ENCODE peak calls at places on chromosomes 16 and 17, in five cellular contexts. A is neuronal stem cell, F is SK-N-SH, M is fibroblast of lung, O is HCT116. V is an unnamed sample. For H3K4me1, the result is how much of the 10 kb centered on the place peaks cover.

GRCh38 chr16:1003551-1004347 is 22.2 kb downstream of the SOX8 start:
- DNase-seq in A (no peak), M (no peak), O (no peak), F (no peak), V (no peak)

GRCh38 chr17:3557768-3558583 is at the start of gene TRPV3:
- DNase-seq in M (no peak), F (no peak), O (peak), A (no peak), V (no peak)

GRCh38 chr17:55806745-55807466 is 56.1 kb downstream of the PCTP start:
- DNase-seq in A (no peak), M (no peak), F (no peak), O (no peak), V (no peak)

GRCh38 chr16:21265104-21265825 is 12.8 kb downstream of the CRYM start:
- DNase-seq in O (no peak), A (no peak), M (no peak), F (no peak), V (no peak)

GRCh38 chr17:8185580-8186445 is 4.2 kb downstream of the BORCS6 start:
- DNase-seq in F (peak), M (peak), O (no peak), A (peak), V (no peak)

GRCh38 chr16:13923703-13924298 is 3.8 kb downstream of the ERCC4 start:
- DNase-seq in O (peak), F (peak), M (peak), A (peak), V (no peak)

GRCh38 chr17:81294512-81295030 is 536 bp downstream of the SLC38A10 start:
- DNase-seq in F (peak), O (no peak), A (no peak), M (no peak), V (no peak)

GRCh38 chr17:29840884-29841283 is 89.1 kb downstream of the SSH2 start:
- DNase-seq in F (no peak), O (no peak), A (no peak), M (no peak), V (no peak)

GRCh38 chr17:68491864-68492263 is 20.4 kb upstream of the PRKAR1A start:
- DNase-seq in O (no peak), A (no peak), M (no peak), F (no peak), V (no peak)

GRCh38 chr17:72643575-72644216 is 448.8 kb downstream of the SLC39A11 start:
- DNase-seq in A (no peak), F (peak), M (no peak), O (no peak), V (no peak)

GRCh38 chr17:44604149-44605115 is 47.1 kb downstream of the FZD2 start:
- DNase-seq in M (no peak), F (no peak), O (no peak), A (no peak), V (no peak)

GRCh38 chr17:80221401-80221800 is 1.2 kb downstream of the SLC26A11 start:
- DNase-seq in M (no peak), O (no peak), F (no peak), A (no peak), V (no peak)

GRCh38 chr17:51454456-51454978 is 194.2 kb downstream of the UTP18 start:
- DNase-seq in F (no peak), O (no peak), M (no peak), A (no peak), V (no peak)

GRCh38 chr17:16374129-16374528 is 6.8 kb upstream of the UBB start:
- DNase-seq in A (no peak), O (no peak), F (no peak), M (peak), V (no peak)

GRCh38 chr16:66551788-66552287 is 538 bp upstream of the CKLF start:
- DNase-seq in O (no peak), F (no peak), A (no peak), M (no peak), V (no peak)

GRCh38 chr16:77212736-77213541 is 13.7 kb downstream of the SYCE1L start:
- DNase-seq in M (peak), F (peak), O (no peak), A (peak), V (no peak)

GRCh38 chr16:23835390-23836077 is at the start of gene PRKCB:
- DNase-seq in A (peak), M (peak), O (no peak), F (peak), V (peak)

GRCh38 chr17:2238432-2239169 is 65.0 kb downstream of the SMG6 start:
- DNase-seq in O (no peak), M (no peak), F (no peak), A (no peak), V (no peak)

GRCh38 chr17:42253173-42253545 is 23.0 kb downstream of the STAT5B start:
- DNase-seq in O (no peak), M (no peak), F (no peak), A (no peak), V (no peak)

GRCh38 chr17:50559674-50560184 is 786 bp upstream of the CACNA1G start:
- DNase-seq in O (peak), M (peak), F (peak), A (no peak), V (peak)

GRCh38 chr17:52606098-52606497 is 447.6 kb upstream of the CA10 start:
- DNase-seq in O (no peak), A (no peak), M (no peak), F (no peak), V (no peak)

GRCh38 chr17:29568331-29569244 is at the start of gene TP53I13:
- DNase-seq in M (peak), F (peak), O (peak), A (peak), V (no peak)

GRCh38 chr17:76027159-76027839 is at the start of gene EVPL:
- DNase-seq in O (peak), F (no peak), A (no peak), M (no peak), V (no peak)

GRCh38 chr17:7561028-7561575 is 617 bp upstream of the SENP3 start:
- DNase-seq in O (peak), A (peak), M (peak), F (peak), V (peak)

GRCh38 chr17:19328441-19329061 is 34.0 kb downstream of the B9D1 start:
- DNase-seq in A (no peak), M (no peak), O (no peak), F (no peak), V (no peak)

GRCh38 chr17:60971515-60972369 is 294.1 kb downstream of the BCAS3 start:
- DNase-seq in A (peak), M (peak), F (peak), O (peak), V (peak)

GRCh38 chr17:29838961-29839360 is 91.1 kb downstream of the SSH2 start:
- DNase-seq in M (peak), F (peak), A (peak), O (no peak), V (no peak)

GRCh38 chr17:21041753-21042433 is 918 bp downstream of the USP22 start:
- DNase-seq in A (peak), M (peak), O (peak), F (peak), V (no peak)

GRCh38 chr17:66950886-66951604 is 13.5 kb upstream of the CACNG4 start:
- DNase-seq in F (no peak), O (no peak), A (no peak), M (no peak), V (no peak)

GRCh38 chr16:85417156-85417860 is 195.8 kb upstream of the GSE1 start:
- DNase-seq in F (no peak), A (no peak), O (no peak), M (no peak), V (no peak)
- H3K4me3 ChIP-seq in F (no peak), A (no peak), O (no peak), M (no peak), V (no peak)

GRCh38 chr17:58082870-58083490 is at the start of gene DYNLL2:
- DNase-seq in O (peak), M (peak), F (peak), A (peak), V (peak)

GRCh38 chr17:58083491-58084316 is 485 bp downstream of the DYNLL2 start:
- DNase-seq in A (no peak), F (peak), M (peak), O (no peak), V (no peak)

GRCh38 chr17:58086953-58087352 is 3.7 kb downstream of the DYNLL2 start:
- DNase-seq in F (no peak), A (no peak), M (no peak), O (no peak), V (no peak)

GRCh38 chr17:58084317-58084981 is 1.2 kb downstream of the DYNLL2 start:
- DNase-seq in O (peak), F (peak), M (peak), A (no peak), V (no peak)

GRCh38 chr17:58085039-58085715 is 2.0 kb downstream of the DYNLL2 start:
- DNase-seq in O (no peak), A (no peak), M (no peak), F (no peak), V (no peak)
- H3K4me1 ChIP-seq in O (under half), A (under half), M (under half), F (under half), V (under half)

DNA sequence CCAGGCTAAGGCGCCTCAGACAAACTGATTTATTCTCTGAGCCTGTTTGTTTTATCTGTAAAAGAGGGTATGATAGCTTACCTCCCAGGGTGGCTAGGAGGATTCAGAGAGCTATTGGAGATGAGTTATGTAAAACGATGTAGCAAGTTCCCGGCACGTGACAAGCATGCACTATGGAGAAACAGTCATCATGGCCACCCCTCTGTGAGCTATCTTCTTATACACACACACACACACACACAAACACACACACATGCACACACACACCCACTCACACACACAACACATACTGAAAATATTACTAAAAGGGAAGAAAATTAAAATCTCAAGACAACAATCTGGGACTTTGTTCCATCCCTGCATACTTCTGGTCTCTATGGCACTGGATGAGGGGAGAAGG is 66.3 kb downstream of the CCT6B start:
- DNase-seq in F (no peak), O (no peak), A (no peak), M (no peak), V (no peak)
- H3K4me3 ChIP-seq in F (no peak), O (no peak), A (no peak), M (no peak), V (no peak)

GRCh38 chr16:10870137-10870776 is 6.7 kb upstream of the CIITA start:
- DNase-seq in M (no peak), O (no peak), F (no peak), A (no peak), V (no peak)

GRCh38 chr16:10868562-10869469 is 8.2 kb upstream of the CIITA start:
- DNase-seq in F (no peak), A (no peak), M (no peak), O (no peak), V (no peak)

GRCh38 chr16:10866196-10866976 is 10.6 kb upstream of the CIITA start:
- DNase-seq in F (no peak), A (no peak), O (no peak), M (no peak), V (no peak)

GRCh38 chr16:10867199-10867598 is 9.8 kb upstream of the CIITA start:
- DNase-seq in O (no peak), F (no peak), M (no peak), A (no peak), V (no peak)

DNA sequence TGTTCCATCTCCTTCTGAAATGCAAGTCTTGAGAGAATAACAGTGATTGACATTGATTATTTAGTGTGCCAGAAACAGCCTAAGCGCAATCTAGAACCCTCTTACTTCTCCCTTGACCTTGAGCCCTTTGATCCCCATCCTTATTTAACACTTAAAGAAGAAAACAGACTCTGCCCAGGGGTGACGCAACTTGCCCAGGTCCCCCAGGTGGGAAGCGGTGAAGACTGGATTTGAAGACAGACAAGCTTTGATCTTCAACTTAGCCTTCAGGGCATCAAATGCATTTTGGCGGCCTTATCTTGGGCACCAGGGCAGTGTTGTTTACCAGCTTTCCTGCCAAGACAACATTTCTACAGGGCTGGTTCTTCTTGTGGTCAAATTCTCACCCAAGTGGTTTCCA is 8.9 kb upstream of the CIITA start:
- DNase-seq in M (no peak), O (no peak), A (no peak), F (no peak), V (no peak)
- H3K4me1 ChIP-seq in M (under half), O (under half), A (under half), F (under half), V (under half)

GRCh38 chr16:10878328-10878643 is 1.3 kb downstream of the CIITA start:
- DNase-seq in M (no peak), A (no peak), F (no peak), O (no peak), V (no peak)

GRCh38 chr16:10879681-10880589 is 2.9 kb downstream of the CIITA start:
- DNase-seq in M (no peak), A (no peak), F (no peak), O (no peak), V (no peak)

GRCh38 chr16:10880609-10881452 is 3.8 kb downstream of the CIITA start:
- DNase-seq in F (no peak), A (no peak), O (no peak), M (no peak), V (no peak)

GRCh38 chr16:10877472-10877946 is 507 bp downstream of the CIITA start:
- DNase-seq in M (no peak), O (no peak), A (no peak), F (no peak), V (no peak)

GRCh38 chr16:10878644-10879498 is 1.9 kb downstream of the CIITA start:
- DNase-seq in O (no peak), F (peak), A (no peak), M (peak), V (no peak)
- H3K4me3 ChIP-seq in O (no peak), F (peak), A (no peak), M (peak), V (peak)

GRCh38 chr17:77284023-77284617 is 143.4 kb downstream of the SEC14L1 start:
- DNase-seq in A (no peak), F (no peak), O (no peak), M (no peak), V (no peak)
- H3K4me1 ChIP-seq in A (under half), F (under half), O (half or more), M (under half), V (under half)

GRCh38 chr17:74750327-74751069 is 2.1 kb downstream of the NHERF1 start:
- DNase-seq in M (no peak), A (no peak), O (no peak), F (no peak), V (no peak)
- H3K4me3 ChIP-seq in M (peak), A (peak), O (peak), F (peak), V (no peak)